ENCODE peak calls at places on chromosomes 13 and 19, in four cellular contexts. One of them, this sample, is unnamed.

GRCh38 chr19:51127755-51128154 is 3.0 kb downstream of the SIGLEC9 start:
- DNase-seq in dorsolateral prefrontal cortex: no peak
- DNase-seq in HCT116: no peak
- DNase-seq in omental fat pad: no peak
- DNase-seq in this sample: peak; percentile 66

GRCh38 chr13:47639716-47640447 is 361.2 kb downstream of the SUCLA2 start:
- DNase-seq in HCT116: no peak
- DNase-seq in omental fat pad: no peak
- DNase-seq in dorsolateral prefrontal cortex: no peak
- DNase-seq in this sample: no peak

GRCh38 chr13:108269601-108270328 is at the start of gene TNFSF13B:
- DNase-seq in dorsolateral prefrontal cortex: peak; percentile 40
- DNase-seq in omental fat pad: no peak
- DNase-seq in HCT116: no peak
- DNase-seq in this sample: no peak

GRCh38 chr13:95492044-95492801 is 60.3 kb upstream of the CLDN10 start:
- DNase-seq in dorsolateral prefrontal cortex: no peak
- DNase-seq in HCT116: no peak
- DNase-seq in omental fat pad: no peak
- DNase-seq in this sample: no peak

GRCh38 chr19:54137114-54137912 is at the start of gene CNOT3:
- DNase-seq in dorsolateral prefrontal cortex: peak; percentile 99
- DNase-seq in HCT116: peak; percentile 100
- DNase-seq in omental fat pad: peak; percentile 89
- DNase-seq in this sample: peak; percentile 100

GRCh38 chr13:41458187-41458938 is 1.0 kb downstream of the RGCC start:
- DNase-seq in dorsolateral prefrontal cortex: peak; percentile 51
- DNase-seq in HCT116: no peak
- DNase-seq in omental fat pad: no peak
- DNase-seq in this sample: peak; percentile 75

GRCh38 chr19:40947114-40947513 is 44.0 kb upstream of the CYP2B6 start:
- DNase-seq in dorsolateral prefrontal cortex: no peak
- DNase-seq in HCT116: no peak
- DNase-seq in omental fat pad: no peak
- DNase-seq in this sample: no peak

GRCh38 chr19:36256853-36257511 is 42.1 kb downstream of the ZNF146 start:
- DNase-seq in HCT116: no peak
- DNase-seq in omental fat pad: no peak
- DNase-seq in dorsolateral prefrontal cortex: no peak
- DNase-seq in this sample: no peak

GRCh38 chr13:101013245-101013644 is 338.6 kb upstream of the TMTC4 start:
- DNase-seq in HCT116: no peak
- DNase-seq in omental fat pad: no peak
- DNase-seq in dorsolateral prefrontal cortex: no peak
- DNase-seq in this sample: no peak

GRCh38 chr19:2333807-2334211 is 5.3 kb downstream of the SPPL2B start:
- DNase-seq in omental fat pad: no peak
- DNase-seq in dorsolateral prefrontal cortex: no peak
- DNase-seq in HCT116: no peak
- DNase-seq in this sample: no peak

GRCh38 chr13:109919715-109920375 is 133.5 kb upstream of the IRS2 start:
- DNase-seq in dorsolateral prefrontal cortex: no peak
- DNase-seq in omental fat pad: no peak
- DNase-seq in HCT116: no peak
- DNase-seq in this sample: no peak

GRCh38 chr19:17797397-17798201 is 2.7 kb downstream of the B3GNT3 start:
- DNase-seq in HCT116: peak; percentile 94
- DNase-seq in omental fat pad: no peak
- DNase-seq in dorsolateral prefrontal cortex: no peak
- DNase-seq in this sample: no peak

GRCh38 chr19:35407619-35408018 is 36.8 kb downstream of the GPR42 start:
- DNase-seq in HCT116: no peak
- DNase-seq in dorsolateral prefrontal cortex: no peak
- DNase-seq in omental fat pad: no peak
- DNase-seq in this sample: peak; percentile 56

GRCh38 chr19:17319473-17320238 is 10.3 kb downstream of the DDA1 start:
- DNase-seq in HCT116: no peak
- DNase-seq in omental fat pad: no peak
- DNase-seq in dorsolateral prefrontal cortex: no peak
- DNase-seq in this sample: no peak

GRCh38 chr19:35995655-35995993 is 636 bp downstream of the SDHAF1 start:
- DNase-seq in omental fat pad: no peak
- DNase-seq in HCT116: no peak
- DNase-seq in dorsolateral prefrontal cortex: no peak
- DNase-seq in this sample: no peak

GRCh38 chr19:1254081-1254527 is 5.7 kb downstream of the MIDN start:
- DNase-seq in HCT116: no peak
- DNase-seq in omental fat pad: no peak
- DNase-seq in dorsolateral prefrontal cortex: peak; percentile 67
- DNase-seq in this sample: no peak

GRCh38 chr13:24511019-24511823 is 1.4 kb downstream of the PARP4 start:
- DNase-seq in omental fat pad: no peak
- DNase-seq in HCT116: peak; percentile 65
- DNase-seq in dorsolateral prefrontal cortex: no peak
- DNase-seq in this sample: no peak

GRCh38 chr19:1929051-1929742 is 11.8 kb upstream of the CSNK1G2 start:
- DNase-seq in dorsolateral prefrontal cortex: peak; percentile 77
- DNase-seq in omental fat pad: peak; percentile 65
- DNase-seq in HCT116: peak; percentile 61
- DNase-seq in this sample: no peak

GRCh38 chr19:2618611-2619010 is 83.9 kb downstream of the GNG7 start:
- DNase-seq in omental fat pad: no peak
- DNase-seq in dorsolateral prefrontal cortex: no peak
- DNase-seq in HCT116: peak; percentile 62
- DNase-seq in this sample: no peak

GRCh38 chr13:75365724-75366173 is 116.2 kb downstream of the TBC1D4 start:
- DNase-seq in dorsolateral prefrontal cortex: no peak
- DNase-seq in omental fat pad: no peak
- DNase-seq in HCT116: peak; percentile 80
- DNase-seq in this sample: no peak

GRCh38 chr19:1780272-1780957 is 27.1 kb downstream of the ONECUT3 start:
- DNase-seq in HCT116: no peak
- DNase-seq in dorsolateral prefrontal cortex: no peak
- DNase-seq in omental fat pad: no peak
- DNase-seq in this sample: no peak

GRCh38 chr13:75769141-75769905 is 133.2 kb downstream of the LMO7 start:
- DNase-seq in dorsolateral prefrontal cortex: no peak
- DNase-seq in HCT116: no peak
- DNase-seq in omental fat pad: no peak
- DNase-seq in this sample: no peak

GRCh38 chr19:31905980-31906948 is 439.1 kb upstream of the ZNF507 start:
- DNase-seq in omental fat pad: no peak
- DNase-seq in dorsolateral prefrontal cortex: no peak
- DNase-seq in HCT116: no peak
- DNase-seq in this sample: peak; percentile 76

GRCh38 chr19:294819-295686 is 3.9 kb upstream of the PLPP2 start:
- DNase-seq in dorsolateral prefrontal cortex: no peak
- DNase-seq in omental fat pad: no peak
- DNase-seq in HCT116: no peak
- DNase-seq in this sample: no peak

GRCh38 chr19:51550848-51551672 is 19.6 kb upstream of the SIGLEC6 start:
- DNase-seq in omental fat pad: no peak
- DNase-seq in dorsolateral prefrontal cortex: no peak
- DNase-seq in HCT116: no peak
- DNase-seq in this sample: no peak

GRCh38 chr13:112062619-112063308 is 4.2 kb upstream of the SOX1 start:
- DNase-seq in dorsolateral prefrontal cortex: no peak
- DNase-seq in omental fat pad: no peak
- DNase-seq in HCT116: no peak
- DNase-seq in this sample: no peak

DNA sequence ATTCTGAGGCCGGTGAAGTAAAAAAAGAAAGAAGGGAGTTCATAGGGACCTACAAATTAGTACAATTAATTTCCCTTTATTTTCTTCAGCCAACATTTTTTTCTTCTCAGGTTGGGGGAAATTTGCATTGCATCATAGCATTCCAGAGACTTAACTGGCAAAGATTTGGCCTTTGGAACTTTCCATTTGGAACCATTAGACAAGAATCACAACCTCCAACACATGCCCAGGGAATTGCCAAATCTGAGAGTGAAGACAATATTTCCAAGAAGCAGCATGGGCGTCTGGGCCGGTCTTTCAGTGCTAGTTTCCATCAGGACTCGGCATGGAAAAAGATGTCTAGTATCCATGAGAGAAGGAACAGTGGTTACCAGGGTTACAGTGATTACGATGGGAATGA is 6.4 kb upstream of the ERCC5 start:
- DNase-seq in dorsolateral prefrontal cortex: no peak
- DNase-seq in omental fat pad: no peak
- DNase-seq in HCT116: no peak
- DNase-seq in this sample: no peak
- TF ChIP-seq CTCF in dorsolateral prefrontal cortex: no peak
- TF ChIP-seq CTCF in omental fat pad: no peak
- TF ChIP-seq CTCF in HCT116: no peak
- TF ChIP-seq CTCF in this sample: no peak

DNA sequence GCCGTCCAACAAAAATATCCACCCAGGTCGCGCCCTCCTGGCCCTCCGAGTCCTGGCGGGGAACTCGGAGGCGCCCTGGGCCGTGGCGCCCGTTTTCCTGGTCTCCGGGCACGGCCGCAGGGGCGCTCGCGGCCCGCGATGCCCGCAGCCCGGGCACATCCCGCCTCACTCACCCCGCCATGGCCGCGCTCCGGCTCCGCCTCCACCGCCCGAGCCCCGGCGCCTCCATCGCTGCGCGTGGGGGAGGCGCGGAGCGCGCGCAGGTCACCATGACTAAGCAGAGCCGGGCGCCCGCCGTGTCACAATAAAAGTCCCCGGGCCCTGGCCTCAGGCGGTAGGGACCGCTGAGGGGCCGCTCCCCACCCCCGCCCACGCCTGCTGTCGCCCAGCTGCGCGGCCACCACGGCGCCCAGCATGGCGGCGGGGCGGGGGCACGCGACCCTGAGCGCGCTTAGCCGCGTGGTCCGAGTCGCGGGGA is 593 bp downstream of the KEAP1 start:
- DNase-seq in HCT116: peak; percentile 79
- DNase-seq in dorsolateral prefrontal cortex: peak; percentile 90
- DNase-seq in omental fat pad: peak; percentile 83
- DNase-seq in this sample: peak; percentile 94
- TF ChIP-seq CTCF in HCT116: no peak
- TF ChIP-seq CTCF in dorsolateral prefrontal cortex: peak; percentile 44
- TF ChIP-seq CTCF in omental fat pad: no peak
- TF ChIP-seq CTCF in this sample: no peak

DNA sequence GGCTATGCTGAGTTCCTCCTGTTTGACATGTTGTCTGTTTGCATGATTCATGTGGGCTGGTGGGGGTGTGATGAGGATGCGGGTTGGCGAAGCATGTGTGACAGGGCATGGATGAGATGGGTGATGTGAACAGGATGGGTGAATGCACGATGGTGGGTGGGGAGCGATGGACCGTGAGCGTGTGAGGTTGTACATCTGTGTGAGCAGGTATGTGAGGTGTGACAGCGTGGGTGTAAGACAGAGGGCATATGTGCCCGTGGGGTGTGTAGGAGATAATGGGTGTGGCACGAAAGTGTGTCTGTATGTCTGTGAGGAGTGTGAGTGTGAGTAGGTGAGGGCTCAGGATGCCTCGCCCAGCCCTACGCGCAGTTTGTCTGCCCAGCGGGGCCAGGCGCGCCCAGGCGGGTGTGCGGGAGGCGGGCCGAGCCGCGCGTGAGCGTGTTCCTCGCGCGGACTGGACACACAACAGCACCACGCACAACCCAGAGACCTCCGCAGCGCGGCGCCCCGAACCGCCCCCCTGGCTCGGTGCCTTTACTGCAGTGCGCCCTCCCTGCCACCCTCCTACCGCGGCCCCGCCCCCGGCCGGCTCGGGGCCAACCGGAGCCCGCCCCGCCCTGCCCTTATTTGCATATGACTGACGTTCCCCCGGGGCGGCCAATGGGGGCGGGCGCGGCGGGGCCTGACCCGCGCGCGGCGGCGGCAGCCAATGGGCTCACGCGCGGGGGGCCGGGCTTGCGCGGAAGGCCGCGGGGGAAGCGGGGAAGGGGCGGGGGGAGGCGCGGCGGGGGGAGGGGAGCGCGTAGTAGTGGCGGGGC is 14.4 kb downstream of the CIC start:
- DNase-seq in dorsolateral prefrontal cortex: peak; percentile 95
- DNase-seq in HCT116: peak; percentile 69
- DNase-seq in omental fat pad: peak; percentile 93
- DNase-seq in this sample: peak; percentile 98
- TF ChIP-seq CTCF in dorsolateral prefrontal cortex: peak; percentile 44
- TF ChIP-seq CTCF in HCT116: no peak
- TF ChIP-seq CTCF in omental fat pad: no peak
- TF ChIP-seq CTCF in this sample: no peak

GRCh38 chr13:113952151-113952982 is 21.5 kb downstream of the C13orf46 start:
- DNase-seq in dorsolateral prefrontal cortex: no peak
- DNase-seq in HCT116: no peak
- DNase-seq in omental fat pad: no peak
- DNase-seq in this sample: no peak

GRCh38 chr13:113950451-113951245 is 23.2 kb downstream of the C13orf46 start:
- DNase-seq in HCT116: no peak
- DNase-seq in omental fat pad: no peak
- DNase-seq in dorsolateral prefrontal cortex: no peak
- DNase-seq in this sample: no peak

GRCh38 chr13:113952983-113953520 is 20.8 kb downstream of the C13orf46 start:
- DNase-seq in omental fat pad: no peak
- DNase-seq in dorsolateral prefrontal cortex: no peak
- DNase-seq in HCT116: no peak
- DNase-seq in this sample: no peak

GRCh38 chr13:113949546-113949945 is 24.3 kb downstream of the C13orf46 start:
- DNase-seq in omental fat pad: no peak
- DNase-seq in HCT116: no peak
- DNase-seq in dorsolateral prefrontal cortex: no peak
- DNase-seq in this sample: peak; percentile 55

DNA sequence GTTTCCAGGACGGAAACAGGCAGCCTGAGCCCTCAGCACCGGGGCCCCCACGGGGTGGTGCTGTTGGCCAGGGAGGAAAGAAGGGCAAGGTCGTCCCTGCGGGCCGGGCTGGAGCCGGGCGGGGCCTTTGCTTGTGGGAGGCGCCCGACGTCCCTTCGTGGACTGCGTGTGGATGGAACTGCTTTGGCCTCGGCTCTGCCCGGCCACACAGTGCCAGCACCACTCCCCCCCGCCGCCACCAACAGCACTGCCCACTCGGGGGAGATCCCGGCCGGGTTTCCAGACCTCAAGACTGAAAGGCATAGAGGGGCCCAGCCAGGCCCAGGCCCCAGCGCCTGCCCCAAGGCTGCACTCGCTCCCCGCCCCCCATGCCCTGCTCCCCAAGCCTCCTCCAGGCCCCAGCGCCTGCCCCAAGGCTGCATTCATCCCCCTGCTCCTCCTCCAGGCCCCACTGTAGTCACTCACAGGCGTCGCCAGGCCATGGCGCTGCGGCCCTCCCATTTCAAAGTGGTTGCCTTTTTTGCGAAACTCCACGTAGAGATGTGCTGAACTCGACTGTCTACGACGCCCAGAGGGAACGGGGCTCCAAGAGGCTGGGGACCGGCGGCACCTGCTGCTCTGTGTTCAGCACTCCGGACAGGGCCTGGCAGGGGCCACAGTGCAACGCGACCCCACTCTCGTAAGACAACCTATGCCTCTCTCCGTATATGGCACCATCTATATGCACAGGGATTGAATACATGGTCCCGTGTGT is 22.5 kb downstream of the C13orf46 start:
- DNase-seq in dorsolateral prefrontal cortex: peak; percentile 75
- DNase-seq in omental fat pad: peak; percentile 59
- DNase-seq in HCT116: peak; percentile 57
- DNase-seq in this sample: peak; percentile 93
- TF ChIP-seq CTCF in dorsolateral prefrontal cortex: peak; percentile 82
- TF ChIP-seq CTCF in omental fat pad: no peak
- TF ChIP-seq CTCF in HCT116: peak; percentile 89
- TF ChIP-seq CTCF in this sample: peak; percentile 79

This sample was measured in suprapubic skin.